ENCODE peak calls at places on chromosomes 3 and 15, in five cellular contexts. Y is stomach, T is breast epithelium, N is K562, X is endothelial cell of umbilical vein. V is an unnamed sample.

GRCh38 chr3:10228248-10228950 is 19.9 kb upstream of the TATDN2 start:
- DNase-seq in Y (no peak), T (no peak), N (no peak), X (peak; percentile 96), V (no peak)

GRCh38 chr3:146218880-146219866 is 31.7 kb downstream of the PLSCR4 start:
- DNase-seq in Y (peak; percentile 32), T (no peak), N (peak; percentile 32), X (peak; percentile 71), V (no peak)

GRCh38 chr3:131821376-131821775 is 213.4 kb downstream of the CPNE4 start:
- DNase-seq in Y (no peak), T (no peak), N (no peak), X (no peak), V (no peak)

GRCh38 chr3:150080058-150080730 is 109.5 kb upstream of the PFN2 start:
- DNase-seq in Y (no peak), T (no peak), N (no peak), X (no peak), V (no peak)

GRCh38 chr3:185842241-185842640 is 17.4 kb upstream of the IGF2BP2 start:
- DNase-seq in Y (no peak), T (no peak), N (no peak), X (no peak), V (no peak)

GRCh38 chr3:176521531-176522175 is 675.6 kb downstream of the TBL1XR1 start:
- DNase-seq in Y (no peak), T (no peak), N (no peak), X (peak; percentile 4), V (no peak)

GRCh38 chr3:194587438-194587931 is 45.7 kb downstream of the TMEM44 start:
- DNase-seq in Y (no peak), T (no peak), N (no peak), X (peak; percentile 85), V (no peak)

GRCh38 chr3:155070932-155071387 is 9.2 kb upstream of the MME start:
- DNase-seq in Y (no peak), T (no peak), N (peak; percentile 20), X (peak; percentile 95), V (no peak)

GRCh38 chr3:194083253-194084224 is 52.4 kb upstream of the HES1 start:
- DNase-seq in Y (no peak), T (no peak), N (peak; percentile 57), X (no peak), V (no peak)

GRCh38 chr15:97023131-97023844 is 692.8 kb downstream of the NR2F2 start:
- DNase-seq in Y (no peak), T (no peak), N (no peak), X (peak; percentile 32), V (no peak)

GRCh38 chr15:28955686-28956421 is 70.1 kb downstream of the APBA2 start:
- DNase-seq in Y (no peak), T (no peak), N (peak; percentile 75), X (no peak), V (no peak)

GRCh38 chr3:133937756-133938601 is 42.3 kb upstream of the RAB6B start:
- DNase-seq in Y (peak; percentile 18), T (peak; percentile 85), N (no peak), X (no peak), V (no peak)

GRCh38 chr3:196949750-196950149 is 7.4 kb upstream of the NCBP2 start:
- DNase-seq in Y (no peak), T (no peak), N (no peak), X (no peak), V (no peak)

GRCh38 chr3:58748024-58748423 is 81.5 kb upstream of the FAM3D start:
- DNase-seq in Y (no peak), T (no peak), N (no peak), X (no peak), V (no peak)

GRCh38 chr3:105747056-105747455 is 121.8 kb downstream of the CBLB start:
- DNase-seq in Y (no peak), T (no peak), N (no peak), X (peak; percentile 28), V (no peak)

GRCh38 chr3:63576826-63577225 is 75.6 kb upstream of the SNTN start:
- DNase-seq in Y (no peak), T (no peak), N (no peak), X (no peak), V (no peak)

GRCh38 chr3:139281096-139281495 is 62.7 kb upstream of the MRPS22 start:
- DNase-seq in Y (no peak), T (no peak), N (no peak), X (no peak), V (no peak)

GRCh38 chr15:89430530-89431341 is 65.6 kb downstream of the RHCG start:
- DNase-seq in Y (peak; percentile 91), T (peak; percentile 64), N (peak; percentile 84), X (peak; percentile 74), V (peak; percentile 85)
- TF ChIP-seq POLR2A in Y (no peak), T (no peak), N (no peak), X (no peak), V (no peak)

GRCh38 chr3:159158801-159159200 is 356.9 kb downstream of the MFSD1 start:
- DNase-seq in Y (no peak), T (no peak), N (no peak), X (no peak), V (no peak)

GRCh38 chr3:159158213-159158612 is 356.4 kb downstream of the MFSD1 start:
- DNase-seq in Y (no peak), T (no peak), N (no peak), X (peak; percentile 88), V (no peak)

GRCh38 chr3:159159546-159159945 is 357.7 kb downstream of the MFSD1 start:
- DNase-seq in Y (no peak), T (no peak), N (no peak), X (no peak), V (no peak)

GRCh38 chr3:159157275-159157674 is 355.4 kb downstream of the MFSD1 start:
- DNase-seq in Y (no peak), T (no peak), N (no peak), X (no peak), V (no peak)
- TF ChIP-seq POLR2AphosphoS5 in Y (no peak), T (no peak), N (no peak), X (no peak), V (no peak)

GRCh38 chr15:65868546-65869126 is 655 bp upstream of the RAB11A start:
- DNase-seq in Y (no peak), T (no peak), N (no peak), X (no peak), V (no peak)

GRCh38 chr15:65873271-65873670 is 4.0 kb downstream of the RAB11A start:
- DNase-seq in Y (no peak), T (no peak), N (no peak), X (no peak), V (no peak)

GRCh38 chr15:65869954-65870871 is 922 bp downstream of the RAB11A start:
- DNase-seq in Y (peak; percentile 74), T (peak; percentile 56), N (peak; percentile 74), X (peak; percentile 85), V (no peak)

GRCh38 chr15:65869127-65869953 is at the start of gene RAB11A:
- DNase-seq in Y (peak; percentile 96), T (peak; percentile 93), N (peak; percentile 98), X (peak; percentile 96), V (peak; percentile 86)

GRCh38 chr15:65870889-65871533 is 1.7 kb downstream of the RAB11A start:
- DNase-seq in Y (no peak), T (no peak), N (peak; percentile 56), X (peak; percentile 76), V (peak; percentile 13)
- TF ChIP-seq POLR2A in Y (no peak), T (no peak), N (no peak), X (peak; percentile 8), V (peak; percentile 54)

GRCh38 chr15:99142562-99142961 is 37.7 kb downstream of the SYNM start:
- DNase-seq in Y (no peak), T (no peak), N (no peak), X (no peak), V (no peak)
- TF ChIP-seq POLR2AphosphoS5 in Y (no peak), T (no peak), N (no peak), X (no peak), V (no peak)

GRCh38 chr3:50610181-50610971 is 1.2 kb downstream of the CISH start:
- DNase-seq in Y (peak; percentile 84), T (no peak), N (peak; percentile 83), X (no peak), V (no peak)

GRCh38 chr3:50611464-50612233 is at the start of gene CISH:
- DNase-seq in Y (peak; percentile 94), T (peak; percentile 95), N (peak; percentile 97), X (peak; percentile 96), V (peak; percentile 89)

GRCh38 chr3:50612234-50612972 is 829 bp upstream of the CISH start:
- DNase-seq in Y (no peak), T (no peak), N (peak; percentile 89), X (no peak), V (no peak)

GRCh38 chr3:50609743-50610085 is 1.9 kb downstream of the CISH start:
- DNase-seq in Y (no peak), T (no peak), N (peak; percentile 47), X (no peak), V (no peak)

DNA sequence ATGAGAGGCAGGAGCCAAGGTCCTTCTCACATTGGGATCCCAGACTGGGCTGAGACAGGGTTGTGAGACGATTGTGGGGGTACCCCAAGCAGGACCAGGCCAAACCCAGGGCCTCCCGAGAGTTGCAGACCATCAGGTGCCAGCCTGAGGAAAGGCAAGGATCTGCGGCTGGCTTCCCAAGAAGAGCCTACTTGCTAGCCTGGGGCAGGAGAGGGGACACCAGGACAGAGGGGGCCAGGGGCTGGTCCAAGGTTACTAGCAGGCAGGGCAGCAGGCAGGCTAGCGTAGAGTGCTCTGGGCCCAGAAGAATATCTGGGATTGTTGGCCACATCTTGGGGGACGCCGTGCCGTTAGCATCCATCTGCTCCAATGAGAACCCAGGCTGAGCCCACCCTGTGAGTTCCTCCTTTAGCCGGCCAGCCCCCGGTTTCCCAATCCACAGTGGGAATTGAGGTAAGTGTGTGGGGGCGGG is 546 bp downstream of the CISH start:
- DNase-seq in Y (no peak), T (no peak), N (no peak), X (peak; percentile 26), V (no peak)
- TF ChIP-seq POLR2A in Y (no peak), T (no peak), N (no peak), X (no peak), V (no peak)

DNA sequence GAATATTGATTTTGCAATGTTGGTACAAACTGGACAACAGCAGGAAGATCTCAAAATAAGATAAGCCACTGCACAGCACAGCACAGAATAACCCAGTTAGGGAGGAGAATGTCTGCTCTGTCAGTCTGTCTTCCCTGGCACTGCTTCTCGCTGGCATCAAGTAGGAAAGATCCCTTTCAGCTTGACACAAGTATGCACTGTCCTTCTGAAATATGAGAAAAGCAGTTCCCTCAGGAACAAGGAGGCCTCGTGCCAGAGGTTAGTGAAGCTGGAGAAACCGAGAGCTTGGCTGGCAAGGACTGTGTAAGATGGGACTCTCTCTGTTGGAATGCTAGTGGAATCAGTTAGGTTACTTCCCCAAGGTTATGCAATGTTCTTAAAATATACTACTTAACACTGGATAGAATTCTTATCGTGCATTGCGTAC is 59.1 kb downstream of the FMN1 start:
- DNase-seq in Y (no peak), T (peak; percentile 68), N (no peak), X (no peak), V (no peak)
- TF ChIP-seq POLR2AphosphoS5 in Y (no peak), T (no peak), N (no peak), X (no peak), V (no peak)

V was measured in GM12892.